ENCODE peak calls at places on chromosomes 7 and 10, in five cellular contexts. N is cerebellar cortex, T is HFFc6, Y is lower lobe of right lung, L is cardiac muscle cell. K is an unnamed sample.

GRCh38 chr7:50939026-50939425 is 156.3 kb upstream of the GRB10 start:
- DNase-seq in N (no peak), T (no peak), Y (no peak), L (peak), K (no peak)

GRCh38 chr10:121696854-121697253 is 98.6 kb upstream of the FGFR2 start:
- DNase-seq in N (peak), T (no peak), Y (no peak), L (peak), K (peak)

GRCh38 chr7:138115047-138115446 is 38.8 kb downstream of the AKR1D1 start:
- DNase-seq in N (no peak), T (no peak), Y (no peak), L (no peak), K (no peak)

GRCh38 chr7:46393142-46393541 is 472.1 kb upstream of the IGFBP3 start:
- DNase-seq in N (no peak), T (no peak), Y (no peak), L (no peak), K (no peak)

GRCh38 chr10:103852189-103852711 is 3.1 kb downstream of the SH3PXD2A start:
- DNase-seq in N (no peak), T (peak), Y (no peak), L (no peak), K (no peak)

GRCh38 chr10:87842776-87843497 is 20.4 kb downstream of the KLLN start:
- DNase-seq in N (no peak), T (peak), Y (no peak), L (no peak), K (no peak)

GRCh38 chr7:27419581-27420177 is 177.1 kb downstream of the EVX1 start:
- DNase-seq in N (no peak), T (no peak), Y (no peak), L (no peak), K (no peak)

GRCh38 chr7:16587785-16588184 is 57.8 kb downstream of the ANKMY2 start:
- DNase-seq in N (peak), T (no peak), Y (no peak), L (peak), K (no peak)

GRCh38 chr10:73906524-73907447 is 4.1 kb upstream of the PLAU start:
- DNase-seq in N (peak), T (peak), Y (peak), L (peak), K (no peak)

K was measured in RKO.